ENCODE peak calls at places on chromosomes 7 and 10, in ten cellular contexts. V is NCI-H774; Q is NCI-H2029; I is neural crest cell; W is stimulated activated CD4-positive, alpha-beta T cell treated with anti-CD3 and anti-CD28 coated beads, Interleukin-1b, Interleukin-23, amount 100 ng/mL, for 48 hours; O is lower lobe of right lung; F is left ventricle myocardium inferior; N is iPS DF 19.7; L is activated CD8-positive, alpha-beta T cell treated with anti-CD3 and anti-CD28 coated beads for 36 hours; Y is endothelial cell. J is an unnamed sample.

GRCh38 chr7:26199301-26200112 is 1.0 kb downstream of the HNRNPA2B1 start:
- DNase-seq in O (peak), L (peak), Q (peak), V (peak), W (peak), N (no peak), F (peak), Y (peak), I (no peak), J (peak)

GRCh38 chr7:6886198-6886597 is 60.1 kb upstream of the CCZ1B start:
- DNase-seq in N (no peak), V (no peak), L (no peak), O (no peak), F (no peak), I (no peak), Y (no peak), Q (no peak), W (no peak), J (no peak)

GRCh38 chr7:94679341-94679740 is 23.4 kb upstream of the SGCE start:
- DNase-seq in Q (no peak), O (no peak), L (no peak), N (no peak), V (no peak), F (no peak), W (no peak), I (no peak), Y (no peak), J (no peak)

GRCh38 chr7:136134503-136134902 is 157.3 kb upstream of the MTPN start:
- DNase-seq in F (no peak), L (no peak), O (no peak), Y (no peak), W (no peak), V (no peak), Q (no peak), I (no peak), N (no peak), J (no peak)

GRCh38 chr7:1421946-1422345 is 37.3 kb downstream of the MICALL2 start:
- DNase-seq in W (no peak), Q (no peak), Y (no peak), I (no peak), N (no peak), F (no peak), L (no peak), O (no peak), V (no peak), J (no peak)

GRCh38 chr7:11461999-11462398 is 370.0 kb downstream of the THSD7A start:
- DNase-seq in O (no peak), Q (no peak), N (no peak), L (no peak), F (no peak), V (no peak), Y (no peak), W (no peak), I (no peak), J (no peak)

GRCh38 chr7:89726548-89726947 is 427.7 kb upstream of the STEAP1 start:
- DNase-seq in Y (no peak), Q (no peak), O (no peak), I (no peak), F (no peak), V (no peak), N (no peak), W (no peak), L (no peak), J (no peak)

GRCh38 chr10:51272580-51272979 is 198.3 kb downstream of the PRKG1 start:
- DNase-seq in F (no peak), N (no peak), V (no peak), I (no peak), L (no peak), W (no peak), O (no peak), Y (no peak), Q (no peak), J (no peak)

GRCh38 chr7:604038-604883 is 84.6 kb upstream of the PDGFA start:
- DNase-seq in O (peak), Q (no peak), V (no peak), I (no peak), F (peak), N (no peak), L (peak), Y (no peak), W (peak), J (no peak)

GRCh38 chr10:6053816-6054581 is 8.2 kb downstream of the IL2RA start:
- DNase-seq in L (no peak), F (peak), W (no peak), V (no peak), O (peak), I (no peak), N (no peak), Y (peak), Q (no peak), J (no peak)

GRCh38 chr7:155513543-155514285 is 32.6 kb downstream of the CNPY1 start:
- DNase-seq in W (no peak), F (no peak), Y (no peak), N (no peak), L (no peak), Q (no peak), O (no peak), I (no peak), V (no peak), J (no peak)

J was measured in posterior cingulate gyrus.